ENCODE peak calls at places on chromosomes 4 and X, in ten cellular contexts. F is RWPE2, G is A549, X is lower lobe of right lung, P is PC-3, W is IMR-90, N is left lung, I is heart right ventricle, B is heart left ventricle, K is HCT116. A is an unnamed sample. For H3K4me1, the result is how much of the 10 kb centered on the place peaks cover.

GRCh38 chrX:77162777-77163176 is 284.4 kb upstream of the FGF16 start:
- ATAC-seq in P (no peak), N (no peak), B (no peak), X (no peak), I (no peak), G (no peak), F (no peak), W (no peak), K (no peak), A (no peak)

GRCh38 chr4:16418814-16419213 is 192.5 kb upstream of the TAPT1 start:
- ATAC-seq in P (peak), N (peak), G (no peak), I (no peak), K (no peak), X (peak), B (no peak), W (no peak), F (peak), A (no peak)

GRCh38 chr4:15451181-15451865 is 18.4 kb upstream of the CC2D2A start:
- ATAC-seq in N (peak), X (peak), P (peak), K (peak), B (peak), F (no peak), I (peak), W (peak), G (peak), A (no peak)

GRCh38 chr4:66307641-66308438 is 637.6 kb upstream of the EPHA5 start:
- ATAC-seq in G (no peak), I (no peak), X (no peak), N (no peak), K (no peak), B (no peak), P (no peak), F (no peak), W (no peak), A (no peak)

GRCh38 chr4:12692815-12693214 is 791.3 kb downstream of the RAB28 start:
- ATAC-seq in K (no peak), X (no peak), B (no peak), P (no peak), F (no peak), G (no peak), N (no peak), W (no peak), I (no peak), A (no peak)

GRCh38 chr4:102736636-102737549 is 23.9 kb downstream of the MANBA start:
- ATAC-seq in I (no peak), B (no peak), X (no peak), K (peak), F (peak), P (peak), W (no peak), G (peak), N (no peak), A (no peak)

GRCh38 chr4:86497980-86498379 is 96.1 kb upstream of the PTPN13 start:
- ATAC-seq in I (no peak), N (peak), F (no peak), G (no peak), W (no peak), B (peak), P (no peak), K (no peak), X (no peak), A (no peak)

GRCh38 chr4:126957555-126958440 is 675.0 kb upstream of the INTU start:
- ATAC-seq in N (no peak), K (no peak), P (no peak), B (no peak), I (no peak), X (no peak), F (no peak), G (no peak), W (peak), A (no peak)

GRCh38 chr4:188783160-188783559 is 643.9 kb downstream of the TRIML1 start:
- ATAC-seq in P (no peak), W (no peak), K (no peak), I (no peak), G (no peak), N (no peak), B (no peak), X (no peak), F (no peak), A (no peak)

GRCh38 chr4:4225915-4226605 is 669 bp downstream of the OTOP1 start:
- ATAC-seq in N (no peak), F (no peak), X (no peak), P (no peak), K (no peak), B (no peak), G (no peak), W (no peak), I (no peak), A (no peak)

GRCh38 chr4:51894246-51894645 is 51.3 kb downstream of the DCUN1D4 start:
- ATAC-seq in X (no peak), F (peak), P (peak), N (no peak), K (no peak), G (peak), W (no peak), B (no peak), I (no peak), A (no peak)

GRCh38 chrX:108199691-108200090 is 108.1 kb downstream of the ATG4A start:
- ATAC-seq in B (no peak), P (peak), X (peak), K (peak), N (peak), W (no peak), G (peak), F (no peak), I (no peak), A (no peak)

GRCh38 chrX:149715468-149715867 is 3.6 kb downstream of the MAGEA11 start:
- ATAC-seq in I (no peak), K (no peak), N (no peak), F (no peak), X (no peak), G (no peak), W (no peak), B (no peak), P (no peak), A (no peak)

GRCh38 chrX:139170526-139171173 is 359.9 kb upstream of the F9 start:
- ATAC-seq in G (no peak), I (no peak), K (no peak), W (no peak), B (no peak), N (no peak), P (no peak), F (no peak), X (no peak), A (no peak)

GRCh38 chr4:77023920-77024319 is 51.9 kb downstream of the CCNI start:
- ATAC-seq in W (no peak), K (no peak), N (no peak), B (no peak), P (no peak), F (no peak), I (no peak), G (no peak), X (no peak), A (no peak)

GRCh38 chr4:185993328-185993973 is 75.5 kb upstream of the TLR3 start:
- ATAC-seq in K (no peak), I (no peak), B (no peak), F (no peak), X (no peak), G (no peak), W (no peak), P (no peak), N (peak), A (no peak)

GRCh38 chr4:15341022-15341732 is 86.7 kb upstream of the C1QTNF7 start:
- ATAC-seq in N (no peak), G (no peak), I (no peak), B (no peak), K (no peak), X (no peak), F (no peak), P (no peak), W (no peak), A (no peak)

GRCh38 chr4:87633239-87633638 is 16.8 kb upstream of the DMP1 start:
- ATAC-seq in X (no peak), G (no peak), W (no peak), P (no peak), N (no peak), I (no peak), K (no peak), F (no peak), B (no peak), A (no peak)

GRCh38 chrX:105526431-105526830 is 295.9 kb upstream of the NRK start:
- ATAC-seq in W (no peak), X (no peak), K (no peak), G (no peak), P (no peak), I (peak), F (no peak), N (no peak), B (peak), A (no peak)

GRCh38 chr4:95549246-95550138 is 719 bp upstream of the UNC5C start:
- ATAC-seq in B (peak), F (peak), P (peak), X (peak), I (peak), N (peak), G (peak), W (peak), K (no peak), A (peak)

GRCh38 chr4:82360298-82361177 is 13.3 kb downstream of the HNRNPD start:
- ATAC-seq in G (peak), I (no peak), X (peak), B (peak), P (peak), N (peak), K (peak), W (peak), F (peak), A (peak)

GRCh38 chrX:129726307-129727111 is 12.3 kb upstream of the XPNPEP2 start:
- ATAC-seq in K (peak), I (peak), P (peak), W (peak), N (peak), G (peak), B (peak), X (peak), F (peak), A (peak)

GRCh38 chr4:26839534-26839951 is 21.1 kb upstream of the STIM2 start:
- ATAC-seq in K (peak), N (no peak), G (no peak), P (no peak), F (peak), W (peak), I (peak), X (no peak), B (peak), A (no peak)

GRCh38 chr4:109611045-109611616 is 51.1 kb downstream of the MCUB start:
- ATAC-seq in W (peak), I (no peak), G (no peak), F (no peak), P (no peak), X (no peak), K (no peak), N (peak), B (no peak), A (no peak)

GRCh38 chr4:152327606-152328453 is 208.1 kb downstream of the FBXW7 start:
- ATAC-seq in N (no peak), G (no peak), X (no peak), I (no peak), F (no peak), W (no peak), K (no peak), B (no peak), P (no peak), A (no peak)
- H3K27ac ChIP-seq in N (no peak), G (peak), X (no peak), I (no peak), F (peak), W (no peak), K (no peak), B (no peak), P (peak), A (no peak)

GRCh38 chr4:125316781-125317525 is 2.2 kb downstream of the FAT4 start:
- ATAC-seq in N (peak), I (no peak), P (no peak), X (no peak), G (peak), W (no peak), F (peak), B (peak), K (no peak), A (no peak)

GRCh38 chr4:125313989-125314602 is 659 bp upstream of the FAT4 start:
- ATAC-seq in G (no peak), K (no peak), N (no peak), F (no peak), P (no peak), I (no peak), B (no peak), X (no peak), W (no peak), A (no peak)

GRCh38 chr4:125314676-125315570 is at the start of gene FAT4:
- ATAC-seq in I (peak), N (peak), X (peak), B (peak), P (peak), W (peak), K (peak), G (peak), F (peak), A (peak)

GRCh38 chr4:125316391-125316780 is 1.6 kb downstream of the FAT4 start:
- ATAC-seq in G (peak), I (peak), W (peak), B (peak), P (peak), X (peak), N (peak), F (peak), K (no peak), A (no peak)

DNA sequence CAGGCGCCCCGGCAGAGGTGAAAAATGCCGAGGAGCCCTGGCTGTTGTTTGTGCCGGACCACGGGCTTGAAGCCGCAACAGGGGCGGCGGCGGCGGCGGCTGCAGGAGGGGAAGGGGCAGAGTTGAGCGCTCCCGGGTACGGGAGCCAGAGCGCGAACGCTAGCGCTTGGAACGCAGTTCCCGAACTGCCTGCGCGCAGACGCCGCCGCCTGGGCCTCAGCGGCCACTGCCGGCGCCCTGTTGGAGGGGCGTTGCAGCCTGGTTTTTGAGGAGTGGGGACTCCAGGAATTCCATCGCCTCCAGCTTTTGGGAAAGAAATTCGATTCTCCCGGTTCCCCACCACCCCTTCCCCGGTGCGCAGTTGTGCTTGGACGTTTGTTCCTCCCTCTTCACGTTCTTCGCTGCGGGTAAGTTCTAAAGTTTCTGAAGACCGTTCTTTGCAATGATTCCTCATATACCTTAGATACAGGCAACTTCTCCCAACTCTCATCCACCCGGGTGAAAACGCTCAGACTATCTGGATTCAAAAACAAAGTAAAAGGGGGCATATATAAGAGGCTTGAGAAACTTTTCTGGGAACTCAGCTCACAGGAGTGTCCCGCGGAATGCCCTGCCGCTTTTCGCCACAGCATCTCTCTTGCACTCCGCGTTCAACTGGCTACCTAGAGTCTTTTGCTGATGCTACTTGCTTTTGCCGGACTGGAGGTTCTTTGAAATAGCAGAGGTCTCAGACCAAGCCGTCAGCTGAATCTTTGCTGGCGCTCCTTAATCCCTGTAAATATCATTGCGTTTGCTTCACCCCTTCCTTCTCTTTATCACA is 1.0 kb downstream of the FAT4 start:
- ATAC-seq in F (peak), X (peak), W (peak), N (peak), K (peak), G (peak), B (peak), I (peak), P (peak), A (peak)
- TF ChIP-seq CTCF in F (no peak), X (peak), W (peak), N (no peak), K (no peak), G (no peak), B (no peak), I (no peak), P (peak), A (no peak)

DNA sequence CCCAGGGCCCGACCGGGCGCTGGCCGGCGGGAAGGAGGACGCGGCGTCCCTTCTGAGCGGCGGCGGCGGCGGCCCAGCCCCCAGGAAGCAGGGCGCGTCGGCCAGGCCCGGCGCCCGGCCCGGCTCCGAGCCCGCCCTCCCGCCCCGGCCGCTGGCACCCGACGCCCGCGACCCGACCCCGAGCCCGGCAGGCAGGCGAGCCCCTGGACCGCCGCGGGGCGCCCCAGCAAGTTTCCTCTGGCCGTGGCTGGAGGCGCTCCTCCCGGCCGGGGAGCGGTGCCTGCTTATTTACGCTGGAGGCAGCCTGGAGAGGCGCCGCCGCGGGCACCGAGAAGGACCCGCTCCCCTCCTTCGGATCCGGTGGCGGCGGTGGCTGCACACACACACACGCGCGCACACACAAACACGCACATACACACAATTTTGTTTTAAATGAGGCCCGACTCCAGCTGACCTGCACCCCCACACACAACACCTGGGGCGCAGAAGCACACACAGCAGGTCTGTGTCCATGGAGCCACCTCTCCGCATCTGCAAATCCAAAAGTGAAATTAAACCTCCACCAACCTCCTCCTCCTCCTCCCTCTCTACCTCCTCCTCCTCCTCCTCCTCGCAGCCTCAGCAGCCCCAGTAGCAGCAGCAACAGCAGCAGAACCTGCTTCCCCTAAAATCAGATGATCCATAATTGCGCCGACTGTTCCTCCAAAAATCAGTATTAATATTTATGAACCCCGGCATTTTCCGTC is 662 bp downstream of the IRF2 start:
- ATAC-seq in I (peak), N (peak), G (no peak), B (peak), P (peak), F (no peak), W (peak), X (no peak), K (peak), A (peak)
- H3K4me1 ChIP-seq in I (half or more), N (half or more), G (under half), B (under half), P (under half), F (under half), W (under half), X (half or more), K (under half), A (half or more)

DNA sequence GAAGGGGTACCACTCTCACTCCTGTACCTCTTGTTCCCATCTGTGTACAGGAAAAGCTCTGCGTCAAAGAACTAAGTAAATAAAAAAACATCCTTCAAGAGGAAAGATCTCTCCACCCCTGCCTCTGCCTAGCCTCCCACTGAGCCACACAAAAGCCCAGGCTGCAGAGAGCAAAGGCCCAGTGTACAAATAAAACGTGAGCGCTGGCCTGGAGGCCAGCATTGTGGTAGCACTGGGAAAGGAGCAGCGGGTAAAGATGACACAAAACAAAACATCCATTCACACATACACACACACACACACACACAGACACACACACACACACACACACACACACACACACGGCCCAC is 13.6 kb downstream of the WDR1 start:
- ATAC-seq in N (no peak), W (no peak), G (no peak), F (no peak), P (no peak), I (no peak), B (no peak), K (no peak), X (no peak), A (no peak)
- H3K27ac ChIP-seq in N (no peak), W (peak), G (no peak), F (peak), P (no peak), I (no peak), B (peak), K (no peak), X (no peak), A (peak)

GRCh38 chrX:72540318-72540717 is 32.3 kb downstream of the HDAC8 start:
- ATAC-seq in I (peak), G (peak), F (no peak), P (no peak), B (no peak), X (peak), N (peak), W (peak), K (no peak), A (no peak)
- TF ChIP-seq CTCF in I (peak), G (peak), F (peak), P (peak), B (no peak), X (no peak), N (no peak), W (peak), K (peak), A (peak)

GRCh38 chrX:92224406-92224805 is 445.2 kb downstream of the PCDH11X start:
- ATAC-seq in N (no peak), G (no peak), B (no peak), F (no peak), P (no peak), X (no peak), I (no peak), W (no peak), K (no peak), A (no peak)
- H3K4me1 ChIP-seq in N (under half), G (under half), B (under half), F (under half), P (under half), X (under half), I (under half), W (under half), K (under half), A (under half)

DNA sequence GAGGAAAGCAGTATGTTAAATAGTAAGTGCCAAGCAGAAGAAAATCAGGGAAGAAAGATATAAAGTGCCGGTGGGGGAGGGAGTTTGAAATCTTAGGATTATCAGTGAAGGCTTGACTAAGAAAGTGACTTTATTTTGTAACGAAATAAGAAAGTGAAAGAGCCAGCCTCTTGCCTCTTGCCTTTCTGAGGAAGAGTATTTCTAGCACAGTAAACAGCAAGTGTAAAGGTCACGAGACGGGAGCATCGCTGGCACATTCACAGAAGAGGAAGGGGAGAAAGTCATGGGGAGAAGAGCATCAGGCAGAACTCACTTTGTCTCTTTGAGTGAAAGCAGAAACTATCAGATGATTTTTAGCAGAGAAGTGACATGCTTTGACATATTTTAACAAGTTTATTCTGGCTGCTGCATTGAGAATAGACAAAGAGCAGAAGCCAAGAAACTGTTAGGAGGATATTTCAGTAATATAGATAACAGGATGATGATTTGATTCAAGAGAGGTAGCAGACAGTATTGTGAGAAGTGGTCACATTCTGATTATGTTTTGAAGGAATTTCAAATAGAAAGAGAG is 313.8 kb downstream of the CAMK2D start:
- ATAC-seq in F (no peak), K (no peak), I (no peak), N (peak), G (no peak), W (no peak), B (no peak), X (peak), P (no peak), A (no peak)
- H3K27ac ChIP-seq in F (no peak), K (peak), I (no peak), N (peak), G (no peak), W (no peak), B (peak), X (peak), P (no peak), A (peak)

GRCh38 chr4:84150177-84150576 is 348.9 kb downstream of the NKX6-1 start:
- ATAC-seq in X (no peak), P (no peak), G (no peak), I (no peak), K (no peak), N (no peak), W (no peak), B (no peak), F (no peak), A (no peak)

GRCh38 chr4:84146300-84146942 is 352.7 kb downstream of the NKX6-1 start:
- ATAC-seq in N (no peak), K (no peak), F (no peak), I (no peak), X (no peak), B (no peak), G (no peak), P (no peak), W (no peak), A (no peak)

GRCh38 chr4:84151574-84151973 is 347.5 kb downstream of the NKX6-1 start:
- ATAC-seq in N (no peak), B (no peak), K (peak), W (no peak), P (peak), X (no peak), I (no peak), G (no peak), F (peak), A (no peak)
- TF ChIP-seq CTCF in N (no peak), B (no peak), K (no peak), W (no peak), P (peak), X (no peak), I (no peak), G (no peak), F (peak), A (no peak)